ENCODE peak calls at places on chromosomes 3 and 15, in eight cellular contexts. One of them, this sample, is unnamed.

GRCh38 chr15:65411470-65412071 is 11.2 kb downstream of the IGDCC4 start:
- DNase-seq in activated CD8-positive, alpha-beta memory T cell treated with anti-CD3 and anti-CD28 coated beads, Interleukin-2, amount 50 U/mL, for 4 hours: no peak
- DNase-seq in LHCN-M2: no peak
- DNase-seq in heart left ventricle: no peak
- DNase-seq in pons: no peak
- DNase-seq in fibroblast of lung: no peak
- DNase-seq in endothelial cell of umbilical vein: no peak
- DNase-seq in GM13976: no peak
- DNase-seq in this sample: no peak

GRCh38 chr3:142802891-142803290 is 79.1 kb downstream of the TRPC1 start:
- DNase-seq in activated CD8-positive, alpha-beta memory T cell treated with anti-CD3 and anti-CD28 coated beads, Interleukin-2, amount 50 U/mL, for 4 hours: no peak
- DNase-seq in LHCN-M2: no peak
- DNase-seq in heart left ventricle: no peak
- DNase-seq in pons: no peak
- DNase-seq in fibroblast of lung: no peak
- DNase-seq in endothelial cell of umbilical vein: no peak
- DNase-seq in GM13976: no peak
- DNase-seq in this sample: no peak

GRCh38 chr3:39287216-39287858 is 7.5 kb upstream of the CX3CR1 start:
- DNase-seq in activated CD8-positive, alpha-beta memory T cell treated with anti-CD3 and anti-CD28 coated beads, Interleukin-2, amount 50 U/mL, for 4 hours: no peak
- DNase-seq in LHCN-M2: no peak
- DNase-seq in heart left ventricle: no peak
- DNase-seq in pons: no peak
- DNase-seq in fibroblast of lung: no peak
- DNase-seq in endothelial cell of umbilical vein: no peak
- DNase-seq in GM13976: no peak
- DNase-seq in this sample: peak; percentile 50

GRCh38 chr3:167396075-167396474 is 16.0 kb upstream of the ZBBX start:
- DNase-seq in activated CD8-positive, alpha-beta memory T cell treated with anti-CD3 and anti-CD28 coated beads, Interleukin-2, amount 50 U/mL, for 4 hours: no peak
- DNase-seq in LHCN-M2: no peak
- DNase-seq in heart left ventricle: no peak
- DNase-seq in pons: no peak
- DNase-seq in fibroblast of lung: no peak
- DNase-seq in endothelial cell of umbilical vein: no peak
- DNase-seq in GM13976: no peak
- DNase-seq in this sample: no peak

GRCh38 chr3:169847896-169848295 is 21.8 kb downstream of the LRRC31 start:
- DNase-seq in activated CD8-positive, alpha-beta memory T cell treated with anti-CD3 and anti-CD28 coated beads, Interleukin-2, amount 50 U/mL, for 4 hours: no peak
- DNase-seq in LHCN-M2: peak; percentile 23
- DNase-seq in heart left ventricle: no peak
- DNase-seq in pons: no peak
- DNase-seq in fibroblast of lung: no peak
- DNase-seq in endothelial cell of umbilical vein: no peak
- DNase-seq in GM13976: no peak
- DNase-seq in this sample: peak; percentile 73

GRCh38 chr3:63051920-63052319 is 176.7 kb upstream of the CADPS start:
- DNase-seq in activated CD8-positive, alpha-beta memory T cell treated with anti-CD3 and anti-CD28 coated beads, Interleukin-2, amount 50 U/mL, for 4 hours: no peak
- DNase-seq in LHCN-M2: peak; percentile 12
- DNase-seq in heart left ventricle: no peak
- DNase-seq in pons: no peak
- DNase-seq in fibroblast of lung: no peak
- DNase-seq in endothelial cell of umbilical vein: no peak
- DNase-seq in GM13976: no peak
- DNase-seq in this sample: no peak

GRCh38 chr3:196268270-196269163 is 19.0 kb downstream of the PCYT1A start:
- DNase-seq in activated CD8-positive, alpha-beta memory T cell treated with anti-CD3 and anti-CD28 coated beads, Interleukin-2, amount 50 U/mL, for 4 hours: no peak
- DNase-seq in LHCN-M2: peak; percentile 77
- DNase-seq in heart left ventricle: peak; percentile 38
- DNase-seq in pons: no peak
- DNase-seq in fibroblast of lung: peak; percentile 78
- DNase-seq in endothelial cell of umbilical vein: no peak
- DNase-seq in GM13976: no peak
- DNase-seq in this sample: peak; percentile 35

GRCh38 chr3:8938021-8938420 is 25.3 kb downstream of the RAD18 start:
- DNase-seq in activated CD8-positive, alpha-beta memory T cell treated with anti-CD3 and anti-CD28 coated beads, Interleukin-2, amount 50 U/mL, for 4 hours: no peak
- DNase-seq in LHCN-M2: peak; percentile 71
- DNase-seq in heart left ventricle: no peak
- DNase-seq in pons: no peak
- DNase-seq in fibroblast of lung: peak; percentile 42
- DNase-seq in endothelial cell of umbilical vein: peak; percentile 61
- DNase-seq in GM13976: no peak
- DNase-seq in this sample: peak; percentile 47

GRCh38 chr3:112647122-112647521 is 6.2 kb upstream of the CCDC80 start:
- DNase-seq in activated CD8-positive, alpha-beta memory T cell treated with anti-CD3 and anti-CD28 coated beads, Interleukin-2, amount 50 U/mL, for 4 hours: no peak
- DNase-seq in LHCN-M2: peak; percentile 96
- DNase-seq in heart left ventricle: no peak
- DNase-seq in pons: no peak
- DNase-seq in fibroblast of lung: peak; percentile 82
- DNase-seq in endothelial cell of umbilical vein: peak; percentile 35
- DNase-seq in GM13976: no peak
- DNase-seq in this sample: peak; percentile 83

GRCh38 chr3:50971487-50971924 is 296.8 kb downstream of the DOCK3 start:
- DNase-seq in activated CD8-positive, alpha-beta memory T cell treated with anti-CD3 and anti-CD28 coated beads, Interleukin-2, amount 50 U/mL, for 4 hours: peak; percentile 47
- DNase-seq in LHCN-M2: peak; percentile 11
- DNase-seq in heart left ventricle: no peak
- DNase-seq in pons: no peak
- DNase-seq in fibroblast of lung: peak; percentile 60
- DNase-seq in endothelial cell of umbilical vein: peak; percentile 45
- DNase-seq in GM13976: peak; percentile 67
- DNase-seq in this sample: peak; percentile 7

GRCh38 chr3:9820944-9821343 is 10.9 kb downstream of the TTLL3 start:
- DNase-seq in activated CD8-positive, alpha-beta memory T cell treated with anti-CD3 and anti-CD28 coated beads, Interleukin-2, amount 50 U/mL, for 4 hours: no peak
- DNase-seq in LHCN-M2: peak; percentile 20
- DNase-seq in heart left ventricle: peak; percentile 1
- DNase-seq in pons: no peak
- DNase-seq in fibroblast of lung: peak; percentile 40
- DNase-seq in endothelial cell of umbilical vein: peak; percentile 18
- DNase-seq in GM13976: no peak
- DNase-seq in this sample: no peak

GRCh38 chr15:30816430-30816829 is 87.3 kb upstream of the FAN1 start:
- DNase-seq in activated CD8-positive, alpha-beta memory T cell treated with anti-CD3 and anti-CD28 coated beads, Interleukin-2, amount 50 U/mL, for 4 hours: no peak
- DNase-seq in LHCN-M2: no peak
- DNase-seq in heart left ventricle: no peak
- DNase-seq in pons: no peak
- DNase-seq in fibroblast of lung: no peak
- DNase-seq in endothelial cell of umbilical vein: no peak
- DNase-seq in GM13976: no peak
- DNase-seq in this sample: no peak

GRCh38 chr15:65212097-65212496 is 824 bp upstream of the CILP start:
- DNase-seq in activated CD8-positive, alpha-beta memory T cell treated with anti-CD3 and anti-CD28 coated beads, Interleukin-2, amount 50 U/mL, for 4 hours: peak; percentile 26
- DNase-seq in LHCN-M2: no peak
- DNase-seq in heart left ventricle: no peak
- DNase-seq in pons: no peak
- DNase-seq in fibroblast of lung: no peak
- DNase-seq in endothelial cell of umbilical vein: no peak
- DNase-seq in GM13976: peak; percentile 76
- DNase-seq in this sample: no peak

GRCh38 chr15:70502576-70502975 is 260.8 kb downstream of the UACA start:
- DNase-seq in activated CD8-positive, alpha-beta memory T cell treated with anti-CD3 and anti-CD28 coated beads, Interleukin-2, amount 50 U/mL, for 4 hours: no peak
- DNase-seq in LHCN-M2: no peak
- DNase-seq in heart left ventricle: no peak
- DNase-seq in pons: no peak
- DNase-seq in fibroblast of lung: no peak
- DNase-seq in endothelial cell of umbilical vein: no peak
- DNase-seq in GM13976: no peak
- DNase-seq in this sample: no peak

GRCh38 chr3:54817628-54818027 is 110.2 kb downstream of the LRTM1 start:
- DNase-seq in activated CD8-positive, alpha-beta memory T cell treated with anti-CD3 and anti-CD28 coated beads, Interleukin-2, amount 50 U/mL, for 4 hours: no peak
- DNase-seq in LHCN-M2: no peak
- DNase-seq in heart left ventricle: no peak
- DNase-seq in pons: no peak
- DNase-seq in fibroblast of lung: no peak
- DNase-seq in endothelial cell of umbilical vein: no peak
- DNase-seq in GM13976: no peak
- DNase-seq in this sample: no peak

GRCh38 chr3:189530822-189531221 is 100.4 kb upstream of the TP63 start:
- DNase-seq in activated CD8-positive, alpha-beta memory T cell treated with anti-CD3 and anti-CD28 coated beads, Interleukin-2, amount 50 U/mL, for 4 hours: no peak
- DNase-seq in LHCN-M2: peak; percentile 73
- DNase-seq in heart left ventricle: no peak
- DNase-seq in pons: no peak
- DNase-seq in fibroblast of lung: no peak
- DNase-seq in endothelial cell of umbilical vein: no peak
- DNase-seq in GM13976: no peak
- DNase-seq in this sample: peak; percentile 97

GRCh38 chr3:129311054-129311902 is 32.6 kb downstream of the HMCES start:
- DNase-seq in activated CD8-positive, alpha-beta memory T cell treated with anti-CD3 and anti-CD28 coated beads, Interleukin-2, amount 50 U/mL, for 4 hours: no peak
- DNase-seq in LHCN-M2: no peak
- DNase-seq in heart left ventricle: no peak
- DNase-seq in pons: no peak
- DNase-seq in fibroblast of lung: no peak
- DNase-seq in endothelial cell of umbilical vein: no peak
- DNase-seq in GM13976: no peak
- DNase-seq in this sample: no peak

GRCh38 chr3:120180731-120181412 is 86.6 kb upstream of the GSK3B start:
- DNase-seq in activated CD8-positive, alpha-beta memory T cell treated with anti-CD3 and anti-CD28 coated beads, Interleukin-2, amount 50 U/mL, for 4 hours: no peak
- DNase-seq in LHCN-M2: no peak
- DNase-seq in heart left ventricle: no peak
- DNase-seq in pons: no peak
- DNase-seq in fibroblast of lung: no peak
- DNase-seq in endothelial cell of umbilical vein: no peak
- DNase-seq in GM13976: no peak
- DNase-seq in this sample: no peak

GRCh38 chr3:154967090-154967489 is 113.0 kb upstream of the MME start:
- DNase-seq in activated CD8-positive, alpha-beta memory T cell treated with anti-CD3 and anti-CD28 coated beads, Interleukin-2, amount 50 U/mL, for 4 hours: no peak
- DNase-seq in LHCN-M2: no peak
- DNase-seq in heart left ventricle: no peak
- DNase-seq in pons: no peak
- DNase-seq in fibroblast of lung: no peak
- DNase-seq in endothelial cell of umbilical vein: no peak
- DNase-seq in GM13976: no peak
- DNase-seq in this sample: no peak

GRCh38 chr3:41710646-41711388 is 251.1 kb downstream of the ULK4 start:
- DNase-seq in activated CD8-positive, alpha-beta memory T cell treated with anti-CD3 and anti-CD28 coated beads, Interleukin-2, amount 50 U/mL, for 4 hours: no peak
- DNase-seq in LHCN-M2: peak; percentile 86
- DNase-seq in heart left ventricle: no peak
- DNase-seq in pons: no peak
- DNase-seq in fibroblast of lung: peak; percentile 77
- DNase-seq in endothelial cell of umbilical vein: peak; percentile 29
- DNase-seq in GM13976: no peak
- DNase-seq in this sample: peak; percentile 79

GRCh38 chr15:85742186-85742751 is 52.5 kb downstream of the KLHL25 start:
- DNase-seq in activated CD8-positive, alpha-beta memory T cell treated with anti-CD3 and anti-CD28 coated beads, Interleukin-2, amount 50 U/mL, for 4 hours: no peak
- DNase-seq in LHCN-M2: peak; percentile 73
- DNase-seq in heart left ventricle: no peak
- DNase-seq in pons: peak; percentile 56
- DNase-seq in fibroblast of lung: peak; percentile 79
- DNase-seq in endothelial cell of umbilical vein: no peak
- DNase-seq in GM13976: no peak
- DNase-seq in this sample: peak; percentile 86

GRCh38 chr3:139310474-139310933 is 33.3 kb upstream of the MRPS22 start:
- DNase-seq in activated CD8-positive, alpha-beta memory T cell treated with anti-CD3 and anti-CD28 coated beads, Interleukin-2, amount 50 U/mL, for 4 hours: no peak
- DNase-seq in LHCN-M2: peak; percentile 94
- DNase-seq in heart left ventricle: no peak
- DNase-seq in pons: no peak
- DNase-seq in fibroblast of lung: peak; percentile 84
- DNase-seq in endothelial cell of umbilical vein: no peak
- DNase-seq in GM13976: no peak
- DNase-seq in this sample: peak; percentile 67